ENCODE peak calls at places on chromosomes 5 and 9, in four cellular contexts. T, O, F and A are unnamed samples.

GRCh38 chr5:122111513-122111912 is 17.8 kb upstream of the ZNF474 start:
- DNase-seq in T (no peak), O (no peak), F (no peak), A (no peak)

GRCh38 chr5:72434781-72435437 is 72.3 kb downstream of the ZNF366 start:
- DNase-seq in T (no peak), O (no peak), F (no peak), A (no peak)

GRCh38 chr5:40396312-40396711 is 283.4 kb upstream of the PTGER4 start:
- DNase-seq in T (no peak), O (no peak), F (no peak), A (no peak)

GRCh38 chr9:93595861-93596365 is 19.5 kb downstream of the PHF2 start:
- DNase-seq in T (no peak), O (no peak), F (no peak), A (no peak)

GRCh38 chr9:88243736-88244135 is 105.5 kb upstream of the SPATA31C2 start:
- DNase-seq in T (no peak), O (no peak), F (no peak), A (no peak)

GRCh38 chr5:76325876-76326491 is 77.1 kb upstream of the IQGAP2 start:
- DNase-seq in T (no peak), O (no peak), F (no peak), A (no peak)

GRCh38 chr9:114122152-114122615 is 23.1 kb upstream of the KIF12 start:
- DNase-seq in T (no peak), O (no peak), F (no peak), A (no peak)

GRCh38 chr5:102450313-102450990 is 48.3 kb downstream of the SLCO6A1 start:
- DNase-seq in T (peak), O (no peak), F (no peak), A (no peak)

GRCh38 chr9:8533681-8534080 is 734.1 kb upstream of the DMAC1 start:
- DNase-seq in T (no peak), O (no peak), F (no peak), A (no peak)

GRCh38 chr9:132531187-132531586 is 51.2 kb upstream of the BARHL1 start:
- DNase-seq in T (no peak), O (no peak), F (no peak), A (no peak)

GRCh38 chr9:132241840-132242620 is 80.2 kb downstream of the NTNG2 start:
- DNase-seq in T (no peak), O (no peak), F (peak), A (no peak)

GRCh38 chr5:1437452-1437851 is 7.8 kb downstream of the SLC6A3 start:
- DNase-seq in T (peak), O (no peak), F (peak), A (peak)

GRCh38 chr9:115208503-115208902 is 90.5 kb upstream of the TNC start:
- DNase-seq in T (no peak), O (no peak), F (no peak), A (no peak)

GRCh38 chr5:174210927-174211326 is 165.4 kb downstream of the NSG2 start:
- DNase-seq in T (no peak), O (no peak), F (no peak), A (no peak)

GRCh38 chr5:316210-317085 is 5.1 kb upstream of the AHRR start:
- DNase-seq in T (no peak), O (no peak), F (no peak), A (no peak)
- H2AFZ ChIP-seq in T (no peak), O (no peak), F (no peak), A (no peak)

GRCh38 chr5:66851306-66851705 is 255.1 kb downstream of the MAST4 start:
- DNase-seq in T (no peak), O (no peak), F (no peak), A (no peak)

GRCh38 chr5:66854429-66854828 is 258.2 kb downstream of the MAST4 start:
- DNase-seq in T (no peak), O (no peak), F (no peak), A (no peak)

GRCh38 chr5:66849803-66850202 is 253.6 kb downstream of the MAST4 start:
- DNase-seq in T (no peak), O (no peak), F (no peak), A (peak)

GRCh38 chr5:66848749-66849641 is 252.8 kb downstream of the MAST4 start:
- DNase-seq in T (no peak), O (no peak), F (no peak), A (peak)

GRCh38 chr5:66850354-66851075 is 254.3 kb downstream of the MAST4 start:
- DNase-seq in T (no peak), O (no peak), F (no peak), A (no peak)
- H3K27ac ChIP-seq in T (no peak), O (no peak), F (no peak), A (peak)

GRCh38 chr5:43729846-43730478 is 127.0 kb downstream of the NNT start:
- DNase-seq in T (peak), O (no peak), F (no peak), A (peak)
- TF ChIP-seq MYC in T (no peak), O (no peak), F (no peak), A (no peak)

GRCh38 chr9:116842658-116843057 is 155.6 kb downstream of the TRIM32 start:
- DNase-seq in T (peak), O (no peak), F (peak), A (no peak)

GRCh38 chr9:116844621-116845020 is 157.5 kb downstream of the TRIM32 start:
- DNase-seq in T (no peak), O (no peak), F (no peak), A (no peak)

GRCh38 chr9:116843863-116844620 is 156.9 kb downstream of the TRIM32 start:
- DNase-seq in T (no peak), O (no peak), F (no peak), A (no peak)
- H2AFZ ChIP-seq in T (no peak), O (no peak), F (no peak), A (no peak)

GRCh38 chr5:146560205-146560812 is 44.3 kb upstream of the GPR151 start:
- DNase-seq in T (no peak), O (no peak), F (no peak), A (no peak)
- H3K27ac ChIP-seq in T (no peak), O (no peak), F (no peak), A (no peak)

GRCh38 chr5:74275204-74275992 is 365.1 kb downstream of the ENC1 start:
- DNase-seq in T (no peak), O (no peak), F (no peak), A (no peak)

GRCh38 chr5:74272019-74272775 is 368.3 kb downstream of the ENC1 start:
- DNase-seq in T (peak), O (no peak), F (no peak), A (no peak)

DNA sequence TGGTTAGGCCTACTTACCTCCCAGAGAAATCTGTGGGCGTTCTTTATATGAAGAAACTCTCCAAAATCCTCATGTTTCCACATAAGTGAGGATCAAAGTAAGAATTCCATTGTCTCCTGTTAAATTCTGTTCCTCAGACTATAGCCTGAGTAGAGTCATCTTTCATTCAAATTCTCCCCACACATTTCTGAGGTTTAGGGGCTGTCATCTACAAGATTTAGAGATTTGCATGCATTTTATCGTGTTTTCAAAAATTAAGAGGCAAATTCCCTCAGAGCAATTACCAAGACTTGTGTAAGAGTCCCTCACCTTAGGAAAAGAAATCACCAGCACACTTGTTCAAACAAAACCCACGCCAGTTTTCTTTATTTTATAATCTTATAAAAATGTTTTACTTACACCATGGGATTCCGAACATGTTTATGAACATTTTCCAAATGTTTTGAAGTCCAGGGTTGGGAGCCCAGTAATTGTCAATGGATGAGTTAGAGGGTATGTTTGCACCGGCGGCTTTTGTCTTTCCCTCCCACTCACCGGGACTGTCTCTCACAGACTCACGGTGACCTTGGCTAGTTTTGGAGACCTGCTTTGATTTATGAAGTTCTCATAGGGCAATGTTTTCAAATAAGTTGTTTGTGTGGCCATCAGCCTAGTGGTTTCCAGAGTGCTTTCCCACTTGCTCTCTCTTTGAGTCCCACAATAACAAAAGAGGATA is 367.5 kb downstream of the ENC1 start:
- DNase-seq in T (no peak), O (no peak), F (no peak), A (no peak)
- TF ChIP-seq MYC in T (no peak), O (no peak), F (no peak), A (no peak)